ENCODE peak calls at places on chromosomes 3 and 15, in four cellular contexts. K, V, R and J are unnamed samples.

GRCh38 chr15:65177901-65178300 is 7.2 kb downstream of the CLPX start:
- DNase-seq in R (no peak), V (no peak), K (no peak), J (no peak)

GRCh38 chr3:139653582-139653981 is 24.2 kb downstream of the NMNAT3 start:
- DNase-seq in R (no peak), K (no peak), V (no peak), J (peak)

GRCh38 chr3:157695586-157695985 is 192.4 kb upstream of the VEPH1 start:
- DNase-seq in R (no peak), K (no peak), V (no peak), J (no peak)

GRCh38 chr3:64300790-64301423 is 75.6 kb upstream of the PRICKLE2 start:
- DNase-seq in K (no peak), R (no peak), V (no peak), J (no peak)

GRCh38 chr3:144112437-144112836 is 140.8 kb downstream of the DIPK2A start:
- DNase-seq in K (no peak), R (no peak), V (no peak), J (no peak)

GRCh38 chr3:150545419-150546225 is 674 bp downstream of the SERP1 start:
- DNase-seq in K (peak), V (peak), R (no peak), J (peak)

GRCh38 chr3:134029256-134029733 is 430 bp downstream of the SLCO2A1 start:
- DNase-seq in V (no peak), R (no peak), K (no peak), J (no peak)

GRCh38 chr3:124229407-124229806 is 237.5 kb upstream of the ROPN1 start:
- DNase-seq in K (no peak), V (no peak), R (no peak), J (no peak)

GRCh38 chr15:32718082-32718821 is 448 bp downstream of the GREM1 start:
- DNase-seq in V (no peak), R (no peak), K (peak), J (no peak)

GRCh38 chr3:128281461-128282367 is 128.4 kb downstream of the EEFSEC start:
- DNase-seq in R (no peak), V (no peak), K (no peak), J (no peak)

GRCh38 chr3:140093742-140094141 is 158.8 kb downstream of the CLSTN2 start:
- DNase-seq in K (peak), R (no peak), V (peak), J (peak)

GRCh38 chr3:127672429-127673190 is at the start of gene ABTB1:
- DNase-seq in K (peak), R (peak), V (peak), J (peak)

GRCh38 chr3:128094295-128095151 is 29.1 kb downstream of the RUVBL1 start:
- DNase-seq in K (no peak), V (no peak), R (no peak), J (no peak)

GRCh38 chr3:127034990-127035652 is 52.2 kb downstream of the PLXNA1 start:
- DNase-seq in K (no peak), V (no peak), R (no peak), J (no peak)

GRCh38 chr15:95368211-95368610 is 962.3 kb upstream of the NR2F2 start:
- DNase-seq in K (no peak), V (no peak), R (no peak), J (no peak)

GRCh38 chr15:95362306-95362705 is 968.2 kb upstream of the NR2F2 start:
- DNase-seq in V (no peak), K (no peak), R (no peak), J (no peak)

GRCh38 chr15:95365615-95366107 is 964.8 kb upstream of the NR2F2 start:
- DNase-seq in K (no peak), V (no peak), R (no peak), J (no peak)

GRCh38 chr15:95369202-95369601 is 961.3 kb upstream of the NR2F2 start:
- DNase-seq in R (no peak), V (no peak), K (no peak), J (no peak)

DNA sequence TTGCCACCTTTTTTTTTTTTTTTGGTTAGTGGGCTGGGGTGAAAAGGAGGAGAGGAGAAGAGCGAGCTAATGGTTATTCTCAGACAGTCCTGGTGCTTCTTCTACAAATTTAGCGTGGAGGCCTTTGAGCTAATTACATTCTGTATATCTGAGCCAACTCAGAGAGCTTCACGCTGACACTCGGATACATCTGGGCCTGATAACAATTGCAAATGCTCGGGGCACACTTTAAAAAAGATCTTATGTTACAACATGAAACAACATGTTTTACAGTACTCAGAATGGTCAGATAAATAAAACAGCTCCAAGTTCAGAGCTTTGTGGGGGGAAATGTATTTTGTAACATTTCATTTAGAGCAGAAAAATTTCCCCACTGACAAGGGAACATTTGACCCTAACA is 966.9 kb upstream of the NR2F2 start:
- DNase-seq in R (no peak), K (no peak), V (no peak), J (no peak)
- TF ChIP-seq EP300 in R (no peak), K (no peak), V (no peak), J (no peak)

GRCh38 chr3:72821170-72821781 is 27.0 kb downstream of the SHQ1 start:
- DNase-seq in R (no peak), V (no peak), K (peak), J (no peak)
- TF ChIP-seq EP300 in R (no peak), V (no peak), K (no peak), J (no peak)

DNA sequence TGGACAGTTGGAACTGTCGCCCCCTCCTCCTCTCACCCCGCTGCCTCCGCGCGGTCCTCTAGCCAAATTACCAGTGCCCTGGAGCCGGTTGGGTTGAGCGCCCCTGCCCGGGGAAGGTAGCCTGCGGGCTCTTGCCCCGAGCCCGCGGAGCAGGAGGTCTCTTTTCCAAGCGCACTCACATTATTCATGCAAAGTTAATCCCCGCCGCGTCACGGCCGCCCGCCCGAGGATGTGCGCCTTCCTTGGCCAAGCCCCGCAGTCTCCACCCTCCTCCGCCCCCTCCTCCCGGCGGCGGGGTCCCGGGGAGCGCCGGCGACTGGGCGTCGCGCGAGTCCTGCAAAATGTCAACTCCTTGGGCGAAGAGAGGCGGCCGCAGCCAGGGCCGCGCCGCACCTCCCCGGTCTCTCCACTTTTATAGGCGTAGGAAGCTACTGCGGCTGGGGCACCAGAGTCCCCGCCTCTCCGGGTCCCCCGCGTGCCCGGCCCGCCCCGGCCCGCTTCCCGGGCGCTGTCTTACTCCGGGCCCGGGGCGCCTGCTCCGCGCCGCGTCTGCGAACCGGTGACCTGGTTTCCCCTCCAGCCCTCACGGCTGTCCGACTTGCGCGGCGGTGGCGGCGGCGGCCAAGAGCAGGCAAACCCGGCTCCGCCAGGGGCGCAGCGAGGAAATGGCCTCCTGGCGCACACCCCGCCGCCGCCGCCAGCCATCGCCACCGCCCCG is at the start of gene THRB:
- DNase-seq in K (peak), V (peak), R (peak), J (peak)
- TF ChIP-seq EP300 in K (no peak), V (no peak), R (no peak), J (peak)

GRCh38 chr3:60948488-60948887 is 302.8 kb downstream of the FHIT start:
- DNase-seq in R (no peak), V (no peak), K (no peak), J (no peak)
- TF ChIP-seq EP300 in R (no peak), V (no peak), K (no peak), J (no peak)